ENCODE peak calls at places on chromosome 12, in seven cellular contexts. I is germinal center, O is A549, X is heart right ventricle, L is A172, U is ELR, Z is NCI-H1417. W is an unnamed sample.

GRCh38 chr12:92608418-92609091 is 94.2 kb upstream of the PLEKHG7 start:
- DNase-seq in L (peak), O (peak), X (peak), Z (peak), I (no peak), U (peak), W (no peak)

GRCh38 chr12:65827827-65828231 is 3.5 kb downstream of the HMGA2 start:
- DNase-seq in U (peak), L (no peak), I (no peak), X (no peak), Z (no peak), O (no peak), W (no peak)

GRCh38 chr12:47808049-47808448 is 11.7 kb downstream of the HDAC7 start:
- DNase-seq in O (no peak), I (peak), X (peak), L (peak), U (peak), Z (peak), W (peak)

GRCh38 chr12:51174501-51174900 is 1.6 kb upstream of the TFCP2 start:
- DNase-seq in L (no peak), Z (no peak), X (no peak), O (no peak), U (no peak), I (no peak), W (no peak)

GRCh38 chr12:110176745-110177144 is 52.6 kb downstream of the IFT81 start:
- DNase-seq in Z (no peak), L (no peak), U (no peak), X (peak), I (no peak), O (no peak), W (no peak)

GRCh38 chr12:51970904-51971646 is 19.6 kb downstream of the ACVR1B start:
- DNase-seq in U (peak), X (no peak), Z (no peak), O (peak), L (peak), I (peak), W (peak)

GRCh38 chr12:47797432-47797831 is 22.3 kb downstream of the HDAC7 start:
- DNase-seq in X (no peak), I (no peak), Z (peak), L (no peak), U (peak), O (no peak), W (no peak)

GRCh38 chr12:88298761-88299242 is 156.7 kb downstream of the TMTC3 start:
- DNase-seq in L (peak), X (no peak), I (no peak), U (peak), O (peak), Z (no peak), W (no peak)

GRCh38 chr12:121400332-121401139 is 618 bp downstream of the RNF34 start:
- DNase-seq in I (peak), U (peak), L (peak), X (peak), Z (peak), O (no peak), W (peak)

GRCh38 chr12:65408448-65408847 is 130.0 kb downstream of the MSRB3 start:
- DNase-seq in Z (no peak), L (no peak), O (no peak), X (no peak), U (no peak), I (no peak), W (no peak)

GRCh38 chr12:122427403-122427802 is 4.9 kb upstream of the CLIP1 start:
- DNase-seq in U (no peak), I (no peak), L (no peak), X (no peak), O (no peak), Z (no peak), W (no peak)